ENCODE peak calls at places on chromosome 12, in six cellular contexts. O is hippocampal formation, R is NCI-H187 treated with DMSO at 0.1 percent for 48 hours, C is hepatic stellate cell, M is Daoy, L is adipocyte. S is an unnamed sample.

GRCh38 chr12:122593910-122594309 is 66.9 kb downstream of the KNTC1 start:
- DNase-seq in O (no peak), R (no peak), C (no peak), M (no peak), L (no peak), S (no peak)

GRCh38 chr12:122886851-122887816 is 8.8 kb downstream of the VPS37B start:
- DNase-seq in O (no peak), R (no peak), C (no peak), M (peak), L (no peak), S (peak)

GRCh38 chr12:123900898-123901376 is 71.7 kb downstream of the CCDC92 start:
- DNase-seq in O (no peak), R (no peak), C (no peak), M (peak), L (peak), S (no peak)

GRCh38 chr12:71440393-71441349 is 1.1 kb downstream of the LGR5 start:
- DNase-seq in O (no peak), R (no peak), C (peak), M (no peak), L (peak), S (no peak)

GRCh38 chr12:16325426-16325825 is 22.0 kb upstream of the MGST1 start:
- DNase-seq in O (no peak), R (no peak), C (no peak), M (no peak), L (no peak), S (no peak)

GRCh38 chr12:29153231-29153630 is 4.2 kb downstream of the FAR2 start:
- DNase-seq in O (peak), R (no peak), C (no peak), M (no peak), L (no peak), S (no peak)

GRCh38 chr12:116389990-116390655 is 112.6 kb upstream of the MED13L start:
- DNase-seq in O (peak), R (no peak), C (peak), M (peak), L (peak), S (peak)

GRCh38 chr12:6341439-6342139 is at the start of gene TNFRSF1A:
- DNase-seq in O (peak), R (no peak), C (peak), M (peak), L (peak), S (peak)

GRCh38 chr12:19938031-19938430 is 430.3 kb upstream of the PDE3A start:
- DNase-seq in O (no peak), R (no peak), C (no peak), M (no peak), L (no peak), S (no peak)

S was measured in fibroblast of villous mesenchyme.